ENCODE peak calls at places on chromosome 19, in six cellular contexts. J is coronary artery; A is tibial artery; L is CD4-positive, alpha-beta T cell; W is A549; C is progenitor cell of endocrine pancreas. E is an unnamed sample.

GRCh38 chr19:50333737-50334617 is 4.8 kb upstream of the KCNC3 start:
- DNase-seq in J (no peak), A (peak), L (peak), W (peak), C (peak), E (no peak)

GRCh38 chr19:1251233-1251502 is 2.8 kb downstream of the MIDN start:
- DNase-seq in J (no peak), A (peak), L (no peak), W (peak), C (no peak), E (peak)

GRCh38 chr19:2561895-2562294 is 86.0 kb downstream of the GADD45B start:
- DNase-seq in J (no peak), A (no peak), L (peak), W (no peak), C (no peak), E (no peak)

GRCh38 chr19:4062576-4063368 is 3.9 kb downstream of the ZBTB7A start:
- DNase-seq in J (no peak), A (no peak), L (no peak), W (no peak), C (no peak), E (no peak)

GRCh38 chr19:55118401-55118991 is 1.1 kb upstream of the PPP1R12C start:
- DNase-seq in J (no peak), A (peak), L (no peak), W (peak), C (peak), E (no peak)

GRCh38 chr19:40143612-40144011 is 47.6 kb upstream of the MAP3K10 start:
- DNase-seq in J (no peak), A (no peak), L (peak), W (no peak), C (no peak), E (no peak)

GRCh38 chr19:49831592-49831991 is 13.5 kb downstream of the MED25 start:
- DNase-seq in J (no peak), A (no peak), L (no peak), W (no peak), C (no peak), E (no peak)

GRCh38 chr19:55690769-55691545 is 15.9 kb downstream of the EPN1 start:
- DNase-seq in J (no peak), A (no peak), L (no peak), W (no peak), C (no peak), E (no peak)

GRCh38 chr19:10514211-10515145 is 2.8 kb downstream of the S1PR5 start:
- DNase-seq in J (no peak), A (no peak), L (peak), W (no peak), C (no peak), E (no peak)

GRCh38 chr19:28472843-28473242 is 740.1 kb downstream of the UQCRFS1 start:
- DNase-seq in J (no peak), A (peak), L (no peak), W (no peak), C (no peak), E (no peak)

GRCh38 chr19:46049597-46049996 is 8.8 kb upstream of the IGFL4 start:
- DNase-seq in J (no peak), A (no peak), L (no peak), W (no peak), C (no peak), E (no peak)
- TF ChIP-seq CTCF in J (no peak), A (no peak), L (no peak), W (no peak), C (no peak), E (no peak)

DNA sequence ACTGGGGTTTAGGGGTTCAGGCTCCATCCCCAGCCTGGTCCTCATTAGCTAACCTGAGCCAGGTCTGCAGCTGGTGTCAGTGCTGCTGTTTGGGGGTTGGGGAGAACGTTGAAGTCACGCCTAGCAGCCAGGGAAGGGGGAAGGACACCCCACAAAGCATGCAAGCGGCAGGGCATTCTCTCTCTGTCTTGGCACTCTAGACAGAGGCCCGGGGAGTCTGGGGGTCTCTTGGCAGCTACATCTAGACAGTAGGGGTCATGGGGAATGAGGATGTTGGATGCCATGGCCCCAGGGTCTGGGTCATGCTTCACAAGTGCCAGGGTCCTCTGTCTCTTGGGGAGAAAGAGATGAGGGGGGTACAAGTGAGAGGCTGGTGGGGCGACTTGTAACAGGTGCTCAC is 2.6 kb downstream of the ERICH4 start:
- DNase-seq in J (no peak), A (no peak), L (no peak), W (no peak), C (no peak), E (no peak)
- TF ChIP-seq CTCF in J (no peak), A (no peak), L (no peak), W (no peak), C (no peak), E (no peak)

GRCh38 chr19:52188822-52189744 is 769 bp upstream of the PPP2R1A start:
- DNase-seq in J (no peak), A (peak), L (no peak), W (peak), C (peak), E (no peak)
- TF ChIP-seq CTCF in J (no peak), A (no peak), L (no peak), W (no peak), C (peak), E (no peak)

GRCh38 chr19:30227661-30228112 is 144.5 kb upstream of the ZNF536 start:
- DNase-seq in J (no peak), A (peak), L (no peak), W (peak), C (peak), E (peak)
- TF ChIP-seq CTCF in J (peak), A (peak), L (no peak), W (peak), C (peak), E (peak)

DNA sequence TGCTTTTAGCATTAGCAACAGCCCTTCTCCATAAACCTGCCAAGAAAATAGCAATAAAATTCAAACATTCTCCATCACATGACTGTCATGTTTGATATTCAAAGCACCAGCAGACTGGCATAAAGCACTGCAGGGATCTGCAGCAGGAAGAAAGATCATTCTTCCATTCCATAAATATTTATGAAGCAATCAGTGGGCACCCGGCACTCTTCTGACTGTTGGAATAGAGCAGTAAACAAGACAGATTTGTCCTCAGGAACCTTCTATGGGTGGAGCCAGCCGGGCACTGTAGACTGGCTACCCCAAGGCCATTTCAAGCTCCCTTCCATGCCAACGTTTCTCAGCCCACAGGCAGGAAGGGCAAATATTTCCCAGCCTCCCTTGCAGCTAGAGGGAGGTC is 25.5 kb downstream of the PLA2G4C start:
- DNase-seq in J (no peak), A (no peak), L (no peak), W (no peak), C (no peak), E (no peak)
- TF ChIP-seq CTCF in J (no peak), A (no peak), L (no peak), W (no peak), C (no peak), E (no peak)

E was measured in HFFc6.